ENCODE peak calls at places on chromosome 13, in four cellular contexts. J, B, X and K are unnamed samples.
A peak's percentile ranks its signal among the peaks of the same experiment; 100 is the strongest.

GRCh38 chr13:59208405-59209195 is 955.1 kb downstream of the DIAPH3 start:
- DNase-seq in J (no peak), B (no peak), X (no peak), K (no peak)

GRCh38 chr13:59744747-59745394 is 418.9 kb downstream of the DIAPH3 start:
- DNase-seq in J (no peak), B (no peak), X (no peak), K (no peak)

GRCh38 chr13:105719861-105720260 is 815.6 kb downstream of the EFNB2 start:
- DNase-seq in J (no peak), B (no peak), X (no peak), K (no peak)

GRCh38 chr13:63184693-63185092 is 1769.0 kb upstream of the PCDH20 start:
- DNase-seq in J (no peak), B (no peak), X (peak; percentile 2), K (peak; percentile 62)

GRCh38 chr13:91153372-91153771 is 194.1 kb upstream of the MIR17HG start:
- DNase-seq in J (no peak), B (no peak), X (no peak), K (no peak)

GRCh38 chr13:110580800-110581199 is 19.3 kb upstream of the RAB20 start:
- DNase-seq in J (no peak), B (no peak), X (no peak), K (no peak)

GRCh38 chr13:95455782-95456181 is 96.7 kb upstream of the CLDN10 start:
- DNase-seq in J (no peak), B (no peak), X (no peak), K (no peak)

GRCh38 chr13:46288570-46289259 is 77.0 kb downstream of the LRRC63 start:
- DNase-seq in J (peak; percentile 49), B (peak; percentile 37), X (peak; percentile 27), K (no peak)

GRCh38 chr13:24626449-24626848 is 53.8 kb upstream of the ATP12A start:
- DNase-seq in J (no peak), B (no peak), X (no peak), K (no peak)

GRCh38 chr13:66875264-66875663 is 354.9 kb downstream of the PCDH9 start:
- DNase-seq in J (no peak), B (no peak), X (no peak), K (no peak)

GRCh38 chr13:32086791-32087441 is 55.3 kb downstream of the FRY start:
- DNase-seq in J (no peak), B (no peak), X (no peak), K (no peak)

GRCh38 chr13:25214371-25215252 is 42.5 kb upstream of the AMER2 start:
- DNase-seq in J (no peak), B (no peak), X (no peak), K (no peak)

GRCh38 chr13:33678906-33679657 is 138.9 kb upstream of the RFC3 start:
- DNase-seq in J (no peak), B (peak; percentile 5), X (peak; percentile 97), K (no peak)

GRCh38 chr13:22073718-22074117 is 402.8 kb downstream of the FGF9 start:
- DNase-seq in J (no peak), B (no peak), X (no peak), K (no peak)

GRCh38 chr13:73428137-73428536 is 369.3 kb downstream of the KLF5 start:
- DNase-seq in J (no peak), B (no peak), X (no peak), K (no peak)

GRCh38 chr13:92994056-92994455 is 232.6 kb upstream of the GPC6 start:
- DNase-seq in J (no peak), B (no peak), X (no peak), K (no peak)

GRCh38 chr13:50069255-50069654 is 54.0 kb downstream of the KCNRG start:
- DNase-seq in J (no peak), B (no peak), X (no peak), K (no peak)

GRCh38 chr13:48739346-48740037 is 85.8 kb downstream of the CYSLTR2 start:
- DNase-seq in J (no peak), B (no peak), X (no peak), K (no peak)

GRCh38 chr13:98869408-98870090 is 108.3 kb downstream of the DOCK9 start:
- DNase-seq in J (no peak), B (peak; percentile 10), X (no peak), K (no peak)

GRCh38 chr13:33228645-33229445 is 56.7 kb downstream of the STARD13 start:
- DNase-seq in J (peak; percentile 49), B (peak; percentile 28), X (peak; percentile 62), K (no peak)

GRCh38 chr13:46012404-46012803 is 40.1 kb downstream of the ZC3H13 start:
- DNase-seq in J (no peak), B (no peak), X (no peak), K (no peak)

GRCh38 chr13:102881819-102882686 is 36.2 kb downstream of the ERCC5 start:
- DNase-seq in J (no peak), B (no peak), X (no peak), K (no peak)

GRCh38 chr13:114146629-114147028 is 14.2 kb upstream of the RASA3 start:
- DNase-seq in J (peak; percentile 26), B (no peak), X (no peak), K (peak; percentile 57)

GRCh38 chr13:110509478-110509926 is 52.0 kb downstream of the RAB20 start:
- DNase-seq in J (no peak), B (peak; percentile 29), X (peak; percentile 41), K (no peak)

GRCh38 chr13:58025821-58026220 is 394.3 kb downstream of the PCDH17 start:
- DNase-seq in J (no peak), B (no peak), X (no peak), K (no peak)

GRCh38 chr13:20902438-20903163 is at the start of gene XPO4:
- DNase-seq in J (peak; percentile 71), B (peak; percentile 86), X (peak; percentile 59), K (peak; percentile 80)

GRCh38 chr13:113860051-113860471 is 3.8 kb downstream of the GAS6 start:
- DNase-seq in J (no peak), B (no peak), X (peak; percentile 34), K (peak; percentile 39)

GRCh38 chr13:20125783-20126165 is 35.1 kb downstream of the GJA3 start:
- DNase-seq in J (no peak), B (no peak), X (no peak), K (no peak)

GRCh38 chr13:95921485-95921884 is 131.7 kb downstream of the UGGT2 start:
- DNase-seq in J (no peak), B (no peak), X (no peak), K (no peak)

GRCh38 chr13:32234914-32235313 is 80.2 kb downstream of the ZAR1L start:
- DNase-seq in J (no peak), B (no peak), X (no peak), K (no peak)

GRCh38 chr13:99290890-99291289 is 16.3 kb downstream of the GPR183 start:
- DNase-seq in J (no peak), B (no peak), X (no peak), K (no peak)

GRCh38 chr13:104937881-104938280 is 1597.6 kb downstream of the EFNB2 start:
- DNase-seq in J (no peak), B (no peak), X (no peak), K (no peak)

GRCh38 chr13:92303428-92303827 is 905.0 kb downstream of the GPC5 start:
- DNase-seq in J (no peak), B (peak; percentile 17), X (no peak), K (no peak)

GRCh38 chr13:54449922-54450321 is 1421.3 kb downstream of the OLFM4 start:
- DNase-seq in J (no peak), B (no peak), X (no peak), K (no peak)

GRCh38 chr13:48412881-48413351 is at the start of gene LPAR6:
- DNase-seq in J (no peak), B (no peak), X (peak; percentile 95), K (no peak)

GRCh38 chr13:75195479-75196111 is 286.4 kb downstream of the TBC1D4 start:
- DNase-seq in J (no peak), B (no peak), X (no peak), K (no peak)

GRCh38 chr13:75129331-75129730 is 352.6 kb downstream of the TBC1D4 start:
- DNase-seq in J (no peak), B (no peak), X (no peak), K (no peak)

GRCh38 chr13:106503730-106504129 is 31.7 kb downstream of the EFNB2 start:
- DNase-seq in J (no peak), B (no peak), X (no peak), K (no peak)

GRCh38 chr13:99436013-99436412 is 65.3 kb upstream of the TM9SF2 start:
- DNase-seq in J (no peak), B (no peak), X (peak; percentile 11), K (no peak)

GRCh38 chr13:109110159-109110558 is 480.7 kb downstream of the MYO16 start:
- DNase-seq in J (no peak), B (no peak), X (no peak), K (no peak)
- TF ChIP-seq ELF4 in J (no peak), B (no peak), X (no peak), K (no peak)

GRCh38 chr13:41652735-41653361 is 195.5 kb downstream of the RGCC start:
- DNase-seq in J (no peak), B (peak; percentile 16), X (peak; percentile 62), K (no peak)

GRCh38 chr13:41654800-41655199 is 197.4 kb downstream of the RGCC start:
- DNase-seq in J (no peak), B (no peak), X (no peak), K (no peak)

GRCh38 chr13:41655997-41656396 is 198.6 kb downstream of the RGCC start:
- DNase-seq in J (no peak), B (no peak), X (no peak), K (no peak)

GRCh38 chr13:41660426-41660825 is 203.1 kb downstream of the RGCC start:
- DNase-seq in J (no peak), B (no peak), X (no peak), K (no peak)

GRCh38 chr13:41658057-41658642 is 200.8 kb downstream of the RGCC start:
- DNase-seq in J (no peak), B (no peak), X (no peak), K (no peak)
- TF ChIP-seq ELF4 in J (no peak), B (no peak), X (no peak), K (no peak)

GRCh38 chr13:112636401-112636975 is 48.5 kb upstream of the TUBGCP3 start:
- DNase-seq in J (no peak), B (no peak), X (no peak), K (no peak)

GRCh38 chr13:112638157-112638750 is 50.3 kb upstream of the TUBGCP3 start:
- DNase-seq in J (no peak), B (no peak), X (no peak), K (no peak)

GRCh38 chr13:112637017-112637801 is 49.3 kb upstream of the TUBGCP3 start:
- DNase-seq in J (no peak), B (no peak), X (no peak), K (no peak)

GRCh38 chr13:112641456-112641855 is 48.4 kb upstream of the ATP11A start:
- DNase-seq in J (no peak), B (no peak), X (no peak), K (no peak)

GRCh38 chr13:112638919-112639318 is 50.9 kb upstream of the ATP11A start:
- DNase-seq in J (no peak), B (no peak), X (no peak), K (no peak)
- TF ChIP-seq ELF4 in J (no peak), B (no peak), X (no peak), K (no peak)

DNA sequence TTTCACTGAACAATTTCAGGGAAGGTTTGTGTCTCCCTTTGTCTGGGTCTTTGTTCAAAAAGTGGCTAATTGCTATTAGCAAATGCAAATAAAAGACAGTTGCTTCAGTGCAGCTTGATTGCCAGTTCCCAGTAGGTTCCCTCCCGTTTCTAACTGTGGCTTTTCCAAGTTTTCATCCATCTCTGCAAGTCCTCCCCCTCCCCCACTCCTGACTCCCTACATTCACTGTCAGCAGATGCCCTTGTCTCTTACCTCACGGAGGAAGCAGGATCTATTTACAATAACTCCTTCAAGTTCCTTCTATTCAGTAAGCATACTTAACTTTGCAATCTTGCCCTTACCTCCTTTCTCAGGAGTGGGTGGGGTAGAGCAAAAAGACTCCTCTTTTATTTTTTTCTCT is 55.4 kb upstream of the SCEL start:
- DNase-seq in J (no peak), B (no peak), X (no peak), K (no peak)
- TF ChIP-seq ELF4 in J (no peak), B (no peak), X (no peak), K (no peak)